ENCODE peak calls at places on chromosomes 4 and X, in ten cellular contexts. One of them, this sample, is unnamed. For H3K27me3, the result is how much of the 10 kb centered on the place peaks cover.

GRCh38 chr4:107219681-107220080 is 183.6 kb upstream of the DKK2 start:
- DNase-seq in left ventricle myocardium inferior: no peak
- DNase-seq in mammary epithelial cell: no peak
- DNase-seq in K562: no peak
- DNase-seq in ovary: no peak
- DNase-seq in SK-N-SH: no peak
- DNase-seq in AG04450: no peak
- DNase-seq in body of pancreas: no peak
- DNase-seq in gastrocnemius medialis: no peak
- DNase-seq in bronchial epithelial cell: peak
- DNase-seq in this sample: no peak

GRCh38 chr4:102554988-102555387 is 53.8 kb downstream of the NFKB1 start:
- DNase-seq in left ventricle myocardium inferior: no peak
- DNase-seq in mammary epithelial cell: no peak
- DNase-seq in K562: no peak
- DNase-seq in ovary: no peak
- DNase-seq in SK-N-SH: no peak
- DNase-seq in AG04450: no peak
- DNase-seq in body of pancreas: no peak
- DNase-seq in gastrocnemius medialis: no peak
- DNase-seq in bronchial epithelial cell: no peak
- DNase-seq in this sample: no peak

GRCh38 chrX:111483876-111484275 is 27.6 kb upstream of the SERTM2 start:
- DNase-seq in left ventricle myocardium inferior: no peak
- DNase-seq in mammary epithelial cell: no peak
- DNase-seq in K562: no peak
- DNase-seq in ovary: no peak
- DNase-seq in SK-N-SH: no peak
- DNase-seq in AG04450: no peak
- DNase-seq in body of pancreas: no peak
- DNase-seq in gastrocnemius medialis: no peak
- DNase-seq in bronchial epithelial cell: no peak
- DNase-seq in this sample: no peak

GRCh38 chr4:2696423-2696822 is 59.7 kb downstream of the TNIP2 start:
- DNase-seq in left ventricle myocardium inferior: no peak
- DNase-seq in mammary epithelial cell: no peak
- DNase-seq in K562: no peak
- DNase-seq in ovary: no peak
- DNase-seq in SK-N-SH: no peak
- DNase-seq in AG04450: no peak
- DNase-seq in body of pancreas: no peak
- DNase-seq in gastrocnemius medialis: no peak
- DNase-seq in bronchial epithelial cell: peak
- DNase-seq in this sample: no peak

GRCh38 chr4:6969826-6970800 is 60.5 kb downstream of the TBC1D14 start:
- DNase-seq in left ventricle myocardium inferior: no peak
- DNase-seq in mammary epithelial cell: no peak
- DNase-seq in K562: no peak
- DNase-seq in ovary: no peak
- DNase-seq in SK-N-SH: no peak
- DNase-seq in AG04450: no peak
- DNase-seq in body of pancreas: no peak
- DNase-seq in gastrocnemius medialis: no peak
- DNase-seq in bronchial epithelial cell: no peak
- DNase-seq in this sample: no peak

GRCh38 chr4:145881585-145881984 is 57.0 kb downstream of the ZNF827 start:
- DNase-seq in left ventricle myocardium inferior: no peak
- DNase-seq in mammary epithelial cell: no peak
- DNase-seq in K562: no peak
- DNase-seq in ovary: no peak
- DNase-seq in SK-N-SH: no peak
- DNase-seq in AG04450: no peak
- DNase-seq in body of pancreas: no peak
- DNase-seq in gastrocnemius medialis: no peak
- DNase-seq in bronchial epithelial cell: no peak
- DNase-seq in this sample: no peak

GRCh38 chrX:53716328-53717088 is 30.0 kb upstream of the HUWE1 start:
- DNase-seq in left ventricle myocardium inferior: no peak
- DNase-seq in mammary epithelial cell: peak
- DNase-seq in K562: no peak
- DNase-seq in ovary: no peak
- DNase-seq in SK-N-SH: no peak
- DNase-seq in AG04450: no peak
- DNase-seq in body of pancreas: no peak
- DNase-seq in gastrocnemius medialis: no peak
- DNase-seq in bronchial epithelial cell: peak
- DNase-seq in this sample: no peak

GRCh38 chrX:48573690-48574269 is 504 bp upstream of the RBM3 start:
- DNase-seq in left ventricle myocardium inferior: peak
- DNase-seq in mammary epithelial cell: no peak
- DNase-seq in K562: peak
- DNase-seq in ovary: peak
- DNase-seq in SK-N-SH: peak
- DNase-seq in AG04450: no peak
- DNase-seq in body of pancreas: peak
- DNase-seq in gastrocnemius medialis: peak
- DNase-seq in bronchial epithelial cell: no peak
- DNase-seq in this sample: no peak

GRCh38 chr4:44493924-44494323 is 45.3 kb upstream of the KCTD8 start:
- DNase-seq in left ventricle myocardium inferior: no peak
- DNase-seq in mammary epithelial cell: peak
- DNase-seq in K562: peak
- DNase-seq in ovary: no peak
- DNase-seq in SK-N-SH: peak
- DNase-seq in AG04450: no peak
- DNase-seq in body of pancreas: no peak
- DNase-seq in gastrocnemius medialis: no peak
- DNase-seq in bronchial epithelial cell: peak
- DNase-seq in this sample: no peak

GRCh38 chrX:11446331-11446730 is 153.1 kb downstream of the AMELX start:
- DNase-seq in left ventricle myocardium inferior: no peak
- DNase-seq in mammary epithelial cell: no peak
- DNase-seq in K562: no peak
- DNase-seq in ovary: no peak
- DNase-seq in SK-N-SH: no peak
- DNase-seq in AG04450: no peak
- DNase-seq in body of pancreas: no peak
- DNase-seq in gastrocnemius medialis: no peak
- DNase-seq in bronchial epithelial cell: no peak
- DNase-seq in this sample: peak

GRCh38 chr4:161336621-161337020 is 827.2 kb downstream of the FSTL5 start:
- DNase-seq in left ventricle myocardium inferior: no peak
- DNase-seq in mammary epithelial cell: no peak
- DNase-seq in K562: no peak
- DNase-seq in ovary: no peak
- DNase-seq in SK-N-SH: no peak
- DNase-seq in AG04450: no peak
- DNase-seq in body of pancreas: no peak
- DNase-seq in gastrocnemius medialis: no peak
- DNase-seq in bronchial epithelial cell: peak
- DNase-seq in this sample: no peak

GRCh38 chr4:175951794-175952193 is 113.8 kb upstream of the WDR17 start:
- DNase-seq in left ventricle myocardium inferior: no peak
- DNase-seq in mammary epithelial cell: peak
- DNase-seq in K562: no peak
- DNase-seq in ovary: no peak
- DNase-seq in SK-N-SH: no peak
- DNase-seq in AG04450: no peak
- DNase-seq in body of pancreas: peak
- DNase-seq in gastrocnemius medialis: no peak
- DNase-seq in bronchial epithelial cell: peak
- DNase-seq in this sample: no peak

GRCh38 chr4:340011-340410 is 2.4 kb downstream of the ZNF141 start:
- DNase-seq in left ventricle myocardium inferior: no peak
- DNase-seq in mammary epithelial cell: no peak
- DNase-seq in K562: no peak
- DNase-seq in ovary: no peak
- DNase-seq in SK-N-SH: no peak
- DNase-seq in AG04450: no peak
- DNase-seq in body of pancreas: no peak
- DNase-seq in gastrocnemius medialis: no peak
- DNase-seq in bronchial epithelial cell: no peak
- DNase-seq in this sample: no peak

GRCh38 chr4:145482209-145483021 is 762 bp downstream of the SMAD1 start:
- DNase-seq in left ventricle myocardium inferior: peak
- DNase-seq in mammary epithelial cell: peak
- DNase-seq in K562: no peak
- DNase-seq in ovary: peak
- DNase-seq in SK-N-SH: peak
- DNase-seq in AG04450: peak
- DNase-seq in body of pancreas: peak
- DNase-seq in gastrocnemius medialis: peak
- DNase-seq in bronchial epithelial cell: peak
- DNase-seq in this sample: no peak

GRCh38 chr4:4524364-4524763 is 17.5 kb downstream of the STX18 start:
- DNase-seq in left ventricle myocardium inferior: no peak
- DNase-seq in mammary epithelial cell: no peak
- DNase-seq in K562: peak
- DNase-seq in ovary: no peak
- DNase-seq in SK-N-SH: no peak
- DNase-seq in AG04450: no peak
- DNase-seq in body of pancreas: no peak
- DNase-seq in gastrocnemius medialis: no peak
- DNase-seq in bronchial epithelial cell: no peak
- DNase-seq in this sample: no peak

DNA sequence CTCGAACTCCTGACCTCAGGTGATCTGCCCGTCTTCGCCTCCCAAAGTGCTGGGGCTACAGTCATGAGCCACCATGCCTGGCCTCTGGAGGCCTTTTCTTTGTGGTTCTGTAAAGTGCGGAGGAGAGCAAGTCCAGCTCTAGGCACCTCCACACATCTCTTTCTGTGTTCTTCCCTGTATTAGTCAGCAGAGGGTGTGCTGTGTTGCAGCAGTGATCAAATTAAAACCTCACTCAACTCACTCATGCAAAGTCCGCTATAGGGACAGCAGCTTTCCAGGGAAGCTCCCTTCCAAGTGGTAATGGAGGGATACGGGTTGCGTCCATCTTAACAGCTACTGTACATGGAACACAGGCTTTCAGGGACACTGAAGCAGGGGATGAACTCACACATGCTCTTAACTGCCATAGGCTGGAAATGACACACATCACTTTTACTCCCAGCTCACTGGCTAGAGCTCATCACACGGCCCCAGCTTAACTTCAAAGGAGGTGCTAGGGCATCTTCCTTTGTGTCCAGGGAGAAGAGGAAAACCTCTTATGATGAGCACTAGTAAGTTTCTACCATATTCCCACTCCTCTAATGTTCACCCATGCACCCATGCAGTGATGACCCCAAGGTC is 36.0 kb upstream of the CCNG2 start:
- DNase-seq in left ventricle myocardium inferior: no peak
- DNase-seq in mammary epithelial cell: no peak
- DNase-seq in K562: peak
- DNase-seq in ovary: no peak
- DNase-seq in SK-N-SH: no peak
- DNase-seq in AG04450: no peak
- DNase-seq in body of pancreas: peak
- DNase-seq in gastrocnemius medialis: no peak
- DNase-seq in bronchial epithelial cell: peak
- DNase-seq in this sample: no peak
- TF ChIP-seq CTCF in left ventricle myocardium inferior: no peak
- TF ChIP-seq CTCF in mammary epithelial cell: peak
- TF ChIP-seq CTCF in K562: no peak
- TF ChIP-seq CTCF in ovary: no peak
- TF ChIP-seq CTCF in SK-N-SH: no peak
- TF ChIP-seq CTCF in AG04450: peak
- TF ChIP-seq CTCF in body of pancreas: peak
- TF ChIP-seq CTCF in gastrocnemius medialis: no peak
- TF ChIP-seq CTCF in bronchial epithelial cell: peak
- TF ChIP-seq CTCF in this sample: no peak

GRCh38 chrX:103629295-103630170 is 758 bp downstream of the TCEAL1 start:
- DNase-seq in left ventricle myocardium inferior: peak
- DNase-seq in mammary epithelial cell: peak
- DNase-seq in K562: peak
- DNase-seq in ovary: peak
- DNase-seq in SK-N-SH: peak
- DNase-seq in AG04450: peak
- DNase-seq in body of pancreas: peak
- DNase-seq in gastrocnemius medialis: peak
- DNase-seq in bronchial epithelial cell: peak
- DNase-seq in this sample: no peak
- H3K4me3 ChIP-seq in left ventricle myocardium inferior: peak
- H3K4me3 ChIP-seq in mammary epithelial cell: peak
- H3K4me3 ChIP-seq in K562: peak
- H3K4me3 ChIP-seq in ovary: peak
- H3K4me3 ChIP-seq in SK-N-SH: peak
- H3K4me3 ChIP-seq in AG04450: peak
- H3K4me3 ChIP-seq in body of pancreas: peak
- H3K4me3 ChIP-seq in gastrocnemius medialis: peak
- H3K4me3 ChIP-seq in bronchial epithelial cell: peak
- H3K4me3 ChIP-seq in this sample: peak

DNA sequence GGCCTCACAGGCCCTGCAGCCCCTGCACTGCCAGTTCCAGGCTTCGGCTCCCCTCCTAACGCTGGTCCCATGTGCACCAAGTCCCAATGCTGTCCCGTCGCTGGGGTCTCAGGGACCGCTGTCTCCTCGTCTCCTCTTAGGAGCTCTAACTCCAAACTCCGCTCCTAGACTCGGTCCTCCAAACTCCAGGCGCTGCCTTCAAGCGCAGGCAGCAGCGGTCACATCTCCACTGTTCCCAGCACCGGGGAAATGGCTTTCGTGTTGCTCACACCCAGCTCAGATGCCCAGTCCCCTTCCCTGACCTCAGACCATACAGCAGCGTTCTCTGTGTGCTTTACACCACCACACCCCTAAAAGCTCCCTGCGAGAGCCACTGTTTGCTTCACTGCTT is 19.6 kb upstream of the HMX1 start:
- DNase-seq in left ventricle myocardium inferior: no peak
- DNase-seq in mammary epithelial cell: no peak
- DNase-seq in K562: no peak
- DNase-seq in ovary: no peak
- DNase-seq in SK-N-SH: no peak
- DNase-seq in AG04450: no peak
- DNase-seq in body of pancreas: no peak
- DNase-seq in gastrocnemius medialis: no peak
- DNase-seq in bronchial epithelial cell: no peak
- DNase-seq in this sample: no peak
- H3K27me3 ChIP-seq in left ventricle myocardium inferior: half or more
- H3K27me3 ChIP-seq in mammary epithelial cell: under half
- H3K27me3 ChIP-seq in K562: under half
- H3K27me3 ChIP-seq in ovary: under half
- H3K27me3 ChIP-seq in SK-N-SH: under half
- H3K27me3 ChIP-seq in AG04450: half or more
- H3K27me3 ChIP-seq in body of pancreas: under half
- H3K27me3 ChIP-seq in gastrocnemius medialis: half or more
- H3K27me3 ChIP-seq in bronchial epithelial cell: under half
- H3K27me3 ChIP-seq in this sample: under half

GRCh38 chr4:21192367-21192766 is 492.1 kb downstream of the PACRGL start:
- DNase-seq in left ventricle myocardium inferior: no peak
- DNase-seq in mammary epithelial cell: no peak
- DNase-seq in K562: no peak
- DNase-seq in ovary: no peak
- DNase-seq in SK-N-SH: no peak
- DNase-seq in AG04450: no peak
- DNase-seq in body of pancreas: no peak
- DNase-seq in gastrocnemius medialis: no peak
- DNase-seq in bronchial epithelial cell: no peak
- DNase-seq in this sample: no peak
- TF ChIP-seq CTCF in left ventricle myocardium inferior: no peak
- TF ChIP-seq CTCF in mammary epithelial cell: no peak
- TF ChIP-seq CTCF in K562: no peak
- TF ChIP-seq CTCF in ovary: no peak
- TF ChIP-seq CTCF in SK-N-SH: peak
- TF ChIP-seq CTCF in AG04450: no peak
- TF ChIP-seq CTCF in body of pancreas: no peak
- TF ChIP-seq CTCF in gastrocnemius medialis: no peak
- TF ChIP-seq CTCF in bronchial epithelial cell: no peak
- TF ChIP-seq CTCF in this sample: no peak